ENCODE peak calls at places on chromosomes 13 and 19, in four cellular contexts. N is MM.1S, Z is PC-3, K is GM23248. Y is an unnamed sample.

GRCh38 chr19:12723643-12724426 is at the start of gene TNPO2:
- DNase-seq in N (peak; percentile 78), K (peak; percentile 73), Z (peak; percentile 74), Y (peak; percentile 82)

GRCh38 chr13:110409581-110409992 is 102.5 kb downstream of the COL4A2 start:
- DNase-seq in N (no peak), K (no peak), Z (peak; percentile 74), Y (no peak)

GRCh38 chr13:64278493-64278892 is 2862.8 kb upstream of the PCDH20 start:
- DNase-seq in Z (peak; percentile 80), N (no peak), K (peak; percentile 22), Y (no peak)

GRCh38 chr19:39074205-39074692 is 9.9 kb upstream of the ACP7 start:
- DNase-seq in K (no peak), Z (no peak), N (no peak), Y (no peak)

GRCh38 chr19:10532457-10532856 is 11.2 kb upstream of the ATG4D start:
- DNase-seq in Z (no peak), K (no peak), N (no peak), Y (no peak)

GRCh38 chr13:63184693-63185092 is 1769.0 kb upstream of the PCDH20 start:
- DNase-seq in N (no peak), Z (peak; percentile 68), K (peak; percentile 38), Y (no peak)

GRCh38 chr19:49437231-49437630 is 4.1 kb downstream of the SLC17A7 start:
- DNase-seq in N (no peak), K (no peak), Z (no peak), Y (no peak)

GRCh38 chr19:8017808-8018207 is 12.4 kb upstream of the ELAVL1 start:
- DNase-seq in Z (no peak), N (peak; percentile 42), K (no peak), Y (peak; percentile 76)

GRCh38 chr13:109778102-109778542 is 8.3 kb downstream of the IRS2 start:
- DNase-seq in Z (peak; percentile 56), N (peak; percentile 54), K (peak; percentile 31), Y (no peak)

GRCh38 chr19:29666634-29667389 is 1.6 kb downstream of the PLEKHF1 start:
- DNase-seq in N (no peak), Z (no peak), K (peak; percentile 89), Y (no peak)

DNA sequence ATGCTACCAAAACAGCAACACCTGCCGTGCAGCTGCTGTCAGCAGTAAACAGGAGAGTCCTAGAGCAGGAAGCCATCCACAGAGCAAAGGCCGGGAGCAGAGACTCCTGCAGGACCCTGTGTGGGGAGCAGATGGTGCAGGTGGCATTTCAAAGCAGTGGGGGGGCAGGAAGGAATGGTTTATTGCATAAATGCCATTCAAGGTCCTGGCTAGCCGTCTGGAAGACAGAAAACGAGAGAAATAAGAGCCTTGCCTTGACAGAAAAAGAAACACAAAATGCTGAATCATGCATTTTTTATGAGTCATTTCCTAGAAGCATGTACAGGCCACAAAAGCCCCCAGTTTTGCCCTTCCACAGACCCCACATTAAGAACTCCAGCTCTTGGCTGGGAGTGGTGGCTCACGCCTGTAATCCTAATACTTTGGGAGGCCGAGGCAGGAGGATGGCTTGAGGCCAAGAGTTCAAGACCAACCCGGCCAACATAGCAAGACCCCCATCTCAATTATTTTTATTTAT is 5.4 kb downstream of the RSPH6A start:
- DNase-seq in Z (peak; percentile 58), N (peak; percentile 82), K (peak; percentile 58), Y (peak; percentile 54)
- H2AFZ ChIP-seq in Z (peak overlapping the region; percentile 69), N (peak overlapping the region; percentile 87), K (peak overlapping the region; percentile 47), Y (peak overlapping the region; percentile 14)

GRCh38 chr13:113852536-113853517 is 11.0 kb downstream of the GAS6 start:
- DNase-seq in K (no peak), N (no peak), Z (no peak), Y (no peak)
- H3K4me1 ChIP-seq in K (peaks cover 27% of the 10 kb centered on the region), N (peaks cover 66% of the 10 kb centered on the region), Z (peaks cover 33% of the 10 kb centered on the region), Y (no peaks in the 10 kb centered on the region)

GRCh38 chr13:49731766-49732165 is 40.5 kb upstream of the EBPL start:
- DNase-seq in Z (peak; percentile 66), K (peak; percentile 89), N (no peak), Y (no peak)
- TF ChIP-seq EZH2phosphoT487 in Z (no peak), K (no peak), N (no peak), Y (no peak)

GRCh38 chr19:51742736-51743288 is 8.9 kb downstream of the FPR1 start:
- DNase-seq in Z (peak; percentile 42), N (no peak), K (peak; percentile 54), Y (no peak)
- H2AFZ ChIP-seq in Z (no peak overlapping the region), N (no peak overlapping the region), K (no peak overlapping the region), Y (no peak overlapping the region)

DNA sequence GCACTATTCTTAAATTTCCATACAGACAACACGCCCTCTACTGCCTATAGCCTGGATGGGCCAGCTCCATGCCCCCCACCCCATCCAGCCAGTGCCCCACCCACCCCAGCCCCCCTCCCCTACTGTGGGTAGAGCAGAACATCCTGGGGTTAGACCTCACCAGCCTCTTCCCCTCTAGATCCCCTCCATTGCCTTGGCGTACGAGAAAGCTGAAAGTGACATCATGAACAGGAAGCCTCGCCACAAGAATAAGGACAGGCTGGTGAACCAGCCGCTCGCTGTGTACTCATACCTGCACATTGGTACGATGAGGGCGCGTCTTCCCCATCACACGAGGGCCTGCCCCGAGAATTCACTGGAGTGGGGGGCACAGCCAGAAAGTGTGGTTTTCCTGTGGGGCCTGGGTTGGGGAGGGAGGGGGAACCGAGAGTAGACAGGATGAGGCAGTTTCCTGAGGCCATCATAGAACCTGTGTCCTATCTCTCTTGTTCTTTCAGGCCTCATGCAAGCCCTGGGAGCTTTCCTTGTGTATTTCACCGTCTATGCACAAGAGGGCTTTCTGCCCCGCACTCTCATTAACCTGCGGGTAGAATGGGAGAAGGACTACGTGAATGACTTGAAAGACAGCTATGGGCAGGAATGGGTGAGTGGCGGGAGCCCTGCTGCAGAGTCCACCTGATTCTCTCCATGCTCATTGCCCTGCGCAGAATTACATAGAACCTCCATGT is 29.1 kb downstream of the ATP12A start:
- DNase-seq in Z (no peak), K (no peak), N (peak; percentile 36), Y (no peak)
- H3K4me1 ChIP-seq in Z (no peaks in the 10 kb centered on the region), K (no peaks in the 10 kb centered on the region), N (peaks cover 4% of the 10 kb centered on the region), Y (no peaks in the 10 kb centered on the region)

GRCh38 chr19:34253711-34254551 is 423 bp upstream of the GARRE1 start:
- DNase-seq in Z (peak; percentile 69), N (no peak), K (peak; percentile 83), Y (peak; percentile 89)

GRCh38 chr19:34255546-34255945 is 1.2 kb downstream of the GARRE1 start:
- DNase-seq in Z (no peak), N (no peak), K (no peak), Y (no peak)

GRCh38 chr19:34256835-34257558 is 2.6 kb downstream of the GARRE1 start:
- DNase-seq in Z (no peak), N (no peak), K (peak; percentile 73), Y (no peak)

GRCh38 chr19:34257559-34257924 is 3.2 kb downstream of the GARRE1 start:
- DNase-seq in K (no peak), N (no peak), Z (no peak), Y (no peak)

GRCh38 chr19:34254552-34255432 is at the start of gene GARRE1:
- DNase-seq in K (peak; percentile 61), Z (no peak), N (peak; percentile 88), Y (peak; percentile 58)
- TF ChIP-seq EZH2phosphoT487 in K (no peak), Z (no peak), N (no peak), Y (no peak)

DNA sequence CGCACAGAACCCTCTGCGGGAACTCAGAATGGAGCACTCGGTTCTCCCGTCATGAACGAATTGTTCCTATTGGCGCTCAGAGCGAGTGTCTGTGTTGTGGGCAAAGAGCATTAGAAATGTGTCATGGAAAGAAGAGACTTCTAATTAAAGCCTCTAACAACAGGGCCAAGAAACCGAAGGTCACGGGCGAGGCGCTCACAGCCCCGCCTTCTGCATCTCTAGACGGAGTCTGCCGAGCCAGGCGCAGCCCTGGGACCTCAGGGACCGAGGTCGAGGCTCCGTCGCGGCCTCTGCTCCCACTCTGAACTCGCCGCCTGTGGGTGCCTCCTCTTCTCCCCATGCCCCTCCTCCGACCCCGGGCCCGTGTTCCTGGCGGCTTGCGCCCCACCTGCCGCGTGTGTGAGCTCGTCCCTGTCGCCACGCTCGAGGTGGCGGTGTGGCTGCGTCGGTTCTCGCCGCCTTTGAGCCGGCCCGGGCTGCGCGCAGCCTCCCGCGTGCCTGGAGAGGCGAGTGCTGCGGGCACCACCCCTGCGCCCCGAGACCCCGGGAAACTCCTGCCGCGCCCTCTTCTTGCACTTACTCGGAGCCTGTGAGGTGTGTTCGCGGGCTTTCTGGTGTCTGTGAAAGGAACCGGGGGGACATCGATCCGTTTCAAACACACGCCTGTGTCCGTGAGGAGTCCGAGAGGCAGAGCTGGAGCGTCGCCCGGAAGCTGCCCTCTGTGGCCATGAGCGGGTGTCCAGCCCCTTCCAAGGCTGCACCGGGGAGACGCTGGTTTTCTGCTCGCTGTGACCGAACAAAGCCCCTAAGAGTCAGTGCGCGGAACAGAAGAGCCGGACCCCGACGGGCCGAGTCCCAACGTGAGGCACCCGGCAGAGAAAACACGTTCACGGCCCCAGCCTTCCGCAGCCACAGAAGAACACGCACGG is 45.4 kb upstream of the SPACA7 start:
- DNase-seq in Z (no peak), K (no peak), N (no peak), Y (no peak)
- H2AFZ ChIP-seq in Z (no peak overlapping the region), K (no peak overlapping the region), N (no peak overlapping the region), Y (no peak overlapping the region)

DNA sequence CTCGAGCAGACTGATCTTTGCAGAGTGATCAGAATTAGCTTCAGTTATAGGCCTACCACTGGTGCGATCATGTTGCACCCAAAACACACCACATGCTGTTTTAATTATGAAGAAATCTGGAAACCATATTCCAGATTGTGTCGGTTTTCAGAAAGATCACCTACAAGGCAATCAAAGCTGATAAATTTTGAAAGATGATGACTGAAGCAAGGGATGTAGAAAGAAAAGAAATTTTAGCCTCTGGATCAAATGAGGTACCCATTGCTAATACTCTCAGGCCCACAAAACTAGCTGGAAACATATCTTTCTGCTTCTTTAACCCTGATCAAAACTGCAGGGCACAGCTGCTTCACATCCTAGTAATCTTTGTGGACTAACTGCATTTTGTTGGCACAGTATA is 150.8 kb downstream of the RGCC start:
- DNase-seq in N (no peak), K (no peak), Z (no peak), Y (no peak)
- H3K4me1 ChIP-seq in N (no peaks in the 10 kb centered on the region), K (peaks cover 57% of the 10 kb centered on the region), Z (peaks cover 34% of the 10 kb centered on the region), Y (no peaks in the 10 kb centered on the region)

GRCh38 chr19:33374406-33374703 is 846 bp downstream of the CEBPG start:
- DNase-seq in Z (peak; percentile 13), N (no peak), K (peak; percentile 65), Y (peak; percentile 29)

GRCh38 chr19:33376423-33376822 is 2.9 kb downstream of the CEBPG start:
- DNase-seq in K (peak; percentile 94), Z (peak; percentile 81), N (no peak), Y (no peak)

GRCh38 chr19:33375760-33376159 is 2.3 kb downstream of the CEBPG start:
- DNase-seq in N (no peak), Z (peak; percentile 21), K (peak; percentile 61), Y (no peak)

GRCh38 chr19:33375156-33375744 is 1.7 kb downstream of the CEBPG start:
- DNase-seq in N (no peak), Z (no peak), K (no peak), Y (peak; percentile 4)

DNA sequence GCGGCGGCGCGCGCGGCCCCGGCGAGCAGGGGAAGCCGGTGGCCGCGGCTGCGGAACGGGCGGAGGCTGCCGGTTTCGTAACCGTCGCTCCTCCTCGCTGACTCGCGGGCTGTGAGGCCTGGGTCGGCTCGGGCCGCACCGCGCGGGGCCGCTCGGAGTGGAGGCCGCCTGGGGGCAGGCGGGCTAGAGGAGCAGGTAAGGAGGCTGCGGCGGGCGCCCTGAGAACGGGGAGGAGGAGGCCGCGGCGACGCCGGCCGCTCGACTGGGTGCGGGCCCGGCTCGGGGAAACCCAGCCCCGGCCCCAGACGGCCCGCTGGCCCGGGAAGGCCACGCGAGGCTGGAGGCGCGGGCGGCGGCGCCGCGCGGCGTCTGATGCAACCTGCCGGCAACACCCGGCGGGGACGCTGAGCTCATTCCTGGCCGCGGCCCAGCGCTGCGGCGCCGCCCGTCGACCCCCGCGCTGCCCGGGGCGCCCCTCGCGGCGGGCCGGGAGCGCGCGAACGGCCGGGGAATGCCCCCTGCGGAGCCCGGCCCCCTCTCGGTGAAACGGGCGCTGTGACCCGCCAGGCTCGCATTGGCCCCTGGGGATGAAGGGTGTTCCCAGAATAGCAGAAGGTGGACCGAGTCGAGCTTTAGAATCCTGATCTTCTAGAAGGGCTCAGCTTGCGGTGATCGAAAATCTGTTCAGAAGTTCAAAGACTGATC is at the start of gene CEBPG:
- DNase-seq in N (peak; percentile 66), Z (peak; percentile 35), K (peak; percentile 85), Y (peak; percentile 75)
- TF ChIP-seq EZH2phosphoT487 in N (no peak), Z (no peak), K (no peak), Y (no peak)

Y was measured in OCI-LY7.